ENCODE peak calls at places on chromosomes 16 and 17, in eight cellular contexts. C is ovary, Y is body of pancreas, V is suprapubic skin, D is spleen, A is uterus, Z is A549, T is H1. W is an unnamed sample.

GRCh38 chr17:82242977-82243647 is 14.3 kb downstream of the SLC16A3 start:
- DNase-seq in C (peak; percentile 96), Y (peak; percentile 93), V (peak; percentile 83), D (peak; percentile 77), A (peak; percentile 92), Z (peak; percentile 53), T (no peak), W (peak; percentile 93)

GRCh38 chr17:7530294-7530900 is 18.5 kb upstream of the TNFSF12 start:
- DNase-seq in C (no peak), Y (no peak), V (no peak), D (no peak), A (no peak), Z (no peak), T (no peak), W (no peak)

GRCh38 chr16:56203052-56203451 is 11.8 kb downstream of the GNAO1 start:
- DNase-seq in C (no peak), Y (no peak), V (no peak), D (no peak), A (no peak), Z (peak; percentile 61), T (peak; percentile 53), W (no peak)

GRCh38 chr17:69593351-69593715 is 178.8 kb downstream of the MAP2K6 start:
- DNase-seq in C (no peak), Y (no peak), V (no peak), D (no peak), A (no peak), Z (no peak), T (no peak), W (no peak)

GRCh38 chr16:70738083-70738977 is 52.5 kb upstream of the MTSS2 start:
- DNase-seq in C (peak; percentile 64), Y (no peak), V (no peak), D (no peak), A (peak; percentile 71), Z (peak; percentile 69), T (peak; percentile 73), W (no peak)

GRCh38 chr16:87226926-87227650 is 90.1 kb downstream of the C16orf95 start:
- DNase-seq in C (no peak), Y (no peak), V (no peak), D (no peak), A (no peak), Z (no peak), T (no peak), W (no peak)

GRCh38 chr17:17959520-17960361 is 12.5 kb downstream of the TOM1L2 start:
- DNase-seq in C (no peak), Y (no peak), V (no peak), D (no peak), A (no peak), Z (peak; percentile 56), T (no peak), W (no peak)

GRCh38 chr17:38563362-38564253 is 42.1 kb downstream of the SRCIN1 start:
- DNase-seq in C (no peak), Y (no peak), V (no peak), D (no peak), A (no peak), Z (no peak), T (peak; percentile 83), W (no peak)

GRCh38 chr17:55391764-55392467 is 29.7 kb downstream of the MMD start:
- DNase-seq in C (no peak), Y (no peak), V (no peak), D (no peak), A (no peak), Z (no peak), T (no peak), W (no peak)
- TF ChIP-seq POLR2A in C (no peak), Y (no peak), V (no peak), D (no peak), A (no peak), Z (no peak), T (no peak), W (no peak)

GRCh38 chr16:80684906-80685305 is 119.5 kb downstream of the CDYL2 start:
- DNase-seq in C (no peak), Y (no peak), V (no peak), D (no peak), A (no peak), Z (no peak), T (no peak), W (no peak)

GRCh38 chr16:80682435-80683070 is 121.8 kb downstream of the CDYL2 start:
- DNase-seq in C (no peak), Y (no peak), V (no peak), D (no peak), A (no peak), Z (no peak), T (no peak), W (no peak)

GRCh38 chr16:80684136-80684765 is 120.1 kb downstream of the CDYL2 start:
- DNase-seq in C (no peak), Y (no peak), V (no peak), D (no peak), A (no peak), Z (no peak), T (no peak), W (no peak)

GRCh38 chr16:80681436-80681835 is 123.0 kb downstream of the CDYL2 start:
- DNase-seq in C (no peak), Y (no peak), V (no peak), D (no peak), A (no peak), Z (no peak), T (no peak), W (no peak)

GRCh38 chr16:80683646-80684045 is 120.8 kb downstream of the CDYL2 start:
- DNase-seq in C (no peak), Y (no peak), V (no peak), D (no peak), A (no peak), Z (no peak), T (no peak), W (no peak)
- H3K4me3 ChIP-seq in C (no peak overlapping the region), Y (no peak overlapping the region), V (no peak overlapping the region), D (no peak overlapping the region), A (no peak overlapping the region), Z (no peak overlapping the region), T (no peak overlapping the region), W (no peak overlapping the region)

GRCh38 chr17:76519048-76519614 is 17.9 kb upstream of the RHBDF2 start:
- DNase-seq in C (no peak), Y (no peak), V (no peak), D (no peak), A (no peak), Z (no peak), T (no peak), W (no peak)
- H3K9me3 ChIP-seq in C (no peaks in the 10 kb centered on the region), Y (no peaks in the 10 kb centered on the region), V (no peaks in the 10 kb centered on the region), D (no peaks in the 10 kb centered on the region), A (no peaks in the 10 kb centered on the region), Z (no peaks in the 10 kb centered on the region), T (no peaks in the 10 kb centered on the region), W (no peaks in the 10 kb centered on the region)

DNA sequence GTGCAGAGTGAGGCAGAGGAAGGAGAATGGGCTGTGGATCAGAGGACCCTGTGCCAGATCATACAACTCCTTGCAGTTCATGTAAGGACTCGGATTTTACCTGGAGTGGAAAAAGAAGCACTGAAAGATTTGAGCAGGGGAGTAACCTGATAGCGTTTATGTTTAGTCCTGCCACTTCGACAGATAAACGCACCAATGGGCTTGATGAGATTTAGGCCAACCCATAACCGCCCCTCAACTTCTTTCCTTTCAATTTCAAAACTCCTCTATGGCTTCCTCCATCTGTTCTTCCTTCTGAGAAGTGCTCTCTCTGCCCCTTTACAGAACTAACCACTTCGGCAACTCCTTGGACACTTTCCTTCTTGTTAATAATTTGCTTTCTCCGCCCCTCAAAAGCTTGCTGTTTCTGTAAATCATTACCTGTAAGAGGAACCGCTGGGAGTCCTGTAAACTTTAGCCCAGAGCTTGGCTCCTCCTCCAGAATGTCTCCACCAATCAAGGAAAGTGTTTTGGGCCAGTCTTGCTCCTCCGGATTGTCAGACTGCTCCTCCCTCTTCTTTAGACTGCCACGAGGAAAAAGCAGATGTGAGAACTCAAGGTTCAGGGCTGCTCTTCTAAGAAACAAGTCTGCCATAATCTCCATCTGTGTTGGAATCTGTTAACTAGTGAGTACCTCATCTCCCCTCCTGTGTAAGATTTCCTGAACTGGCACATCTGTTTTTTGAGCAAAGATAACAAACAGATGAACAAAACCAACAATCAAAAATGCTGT is at the start of gene ACSM3:
- DNase-seq in C (no peak), Y (peak; percentile 88), V (no peak), D (peak; percentile 76), A (peak; percentile 44), Z (peak; percentile 92), T (peak; percentile 55), W (peak; percentile 59)
- TF ChIP-seq POLR2A in C (no peak), Y (peak; percentile 68), V (no peak), D (no peak), A (peak; percentile 21), Z (no peak), T (no peak), W (no peak)